ENCODE peak calls at places on chromosome 10, in eight cellular contexts. F is mammary epithelial cell, X is AG04449, H is H7, P is thyroid gland, K is ovary, N is lower lobe of right lung, W is RWPE2. A is an unnamed sample.
A peak's percentile ranks its signal among the peaks of the same experiment; 100 is the strongest.

GRCh38 chr10:26517141-26517890 is 79.2 kb downstream of the APBB1IP start:
- DNase-seq in F (no peak), X (no peak), H (no peak), P (no peak), K (no peak), N (no peak), W (no peak), A (no peak)

GRCh38 chr10:94224656-94225055 is 138.1 kb downstream of the NOC3L start:
- DNase-seq in F (peak; percentile 63), X (no peak), H (no peak), P (no peak), K (no peak), N (no peak), W (no peak), A (no peak)

GRCh38 chr10:9018844-9019173 is 964.3 kb downstream of the GATA3 start:
- DNase-seq in F (no peak), X (no peak), H (no peak), P (no peak), K (no peak), N (no peak), W (no peak), A (no peak)

GRCh38 chr10:121589553-121589952 is 8.7 kb downstream of the FGFR2 start:
- DNase-seq in F (no peak), X (no peak), H (no peak), P (no peak), K (no peak), N (no peak), W (no peak), A (no peak)

GRCh38 chr10:108358912-108359311 is 1194.4 kb upstream of the SORCS1 start:
- DNase-seq in F (peak; percentile 96), X (peak; percentile 76), H (no peak), P (no peak), K (no peak), N (no peak), W (peak; percentile 66), A (peak; percentile 61)

GRCh38 chr10:47403401-47404318 is 19.6 kb upstream of the ZNF488 start:
- DNase-seq in F (no peak), X (no peak), H (no peak), P (no peak), K (no peak), N (no peak), W (no peak), A (no peak)

GRCh38 chr10:29392376-29393021 is 103.6 kb downstream of the LYZL1 start:
- DNase-seq in F (peak; percentile 19), X (no peak), H (peak; percentile 63), P (peak; percentile 38), K (no peak), N (no peak), W (no peak), A (peak; percentile 37)

GRCh38 chr10:43075612-43076003 is 1.3 kb upstream of the RET start:
- DNase-seq in F (peak; percentile 14), X (no peak), H (peak; percentile 87), P (no peak), K (no peak), N (no peak), W (no peak), A (no peak)

GRCh38 chr10:47046321-47047126 is 135.3 kb downstream of the PTPN20 start:
- DNase-seq in F (no peak), X (no peak), H (peak; percentile 27), P (peak; percentile 1), K (no peak), N (peak; percentile 33), W (no peak), A (no peak)

GRCh38 chr10:94088926-94089381 is 95.2 kb downstream of the PLCE1 start:
- DNase-seq in F (no peak), X (no peak), H (no peak), P (peak; percentile 52), K (no peak), N (no peak), W (no peak), A (no peak)

GRCh38 chr10:70801854-70802253 is 13.9 kb upstream of the SGPL1 start:
- DNase-seq in F (no peak), X (no peak), H (no peak), P (no peak), K (no peak), N (no peak), W (no peak), A (no peak)

GRCh38 chr10:43137971-43138756 is at the start of gene CSGALNACT2:
- DNase-seq in F (peak; percentile 85), X (no peak), H (peak; percentile 92), P (peak; percentile 82), K (peak; percentile 91), N (peak; percentile 92), W (peak; percentile 82), A (peak; percentile 92)

GRCh38 chr10:125795111-125795510 is 19.5 kb upstream of the MMP21 start:
- DNase-seq in F (no peak), X (no peak), H (no peak), P (no peak), K (no peak), N (no peak), W (no peak), A (no peak)

GRCh38 chr10:131977323-131978096 is 4.2 kb downstream of the BNIP3 start:
- DNase-seq in F (no peak), X (no peak), H (no peak), P (no peak), K (no peak), N (no peak), W (no peak), A (no peak)

GRCh38 chr10:133337079-133337725 is 506 bp upstream of the CALY start:
- DNase-seq in F (no peak), X (no peak), H (no peak), P (no peak), K (no peak), N (no peak), W (no peak), A (no peak)
- H3K4me3 ChIP-seq in F (no peak overlapping the region), X (no peak overlapping the region), H (no peak overlapping the region), P (no peak overlapping the region), K (no peak overlapping the region), N (no peak overlapping the region), W (no peak overlapping the region), A (no peak overlapping the region)

DNA sequence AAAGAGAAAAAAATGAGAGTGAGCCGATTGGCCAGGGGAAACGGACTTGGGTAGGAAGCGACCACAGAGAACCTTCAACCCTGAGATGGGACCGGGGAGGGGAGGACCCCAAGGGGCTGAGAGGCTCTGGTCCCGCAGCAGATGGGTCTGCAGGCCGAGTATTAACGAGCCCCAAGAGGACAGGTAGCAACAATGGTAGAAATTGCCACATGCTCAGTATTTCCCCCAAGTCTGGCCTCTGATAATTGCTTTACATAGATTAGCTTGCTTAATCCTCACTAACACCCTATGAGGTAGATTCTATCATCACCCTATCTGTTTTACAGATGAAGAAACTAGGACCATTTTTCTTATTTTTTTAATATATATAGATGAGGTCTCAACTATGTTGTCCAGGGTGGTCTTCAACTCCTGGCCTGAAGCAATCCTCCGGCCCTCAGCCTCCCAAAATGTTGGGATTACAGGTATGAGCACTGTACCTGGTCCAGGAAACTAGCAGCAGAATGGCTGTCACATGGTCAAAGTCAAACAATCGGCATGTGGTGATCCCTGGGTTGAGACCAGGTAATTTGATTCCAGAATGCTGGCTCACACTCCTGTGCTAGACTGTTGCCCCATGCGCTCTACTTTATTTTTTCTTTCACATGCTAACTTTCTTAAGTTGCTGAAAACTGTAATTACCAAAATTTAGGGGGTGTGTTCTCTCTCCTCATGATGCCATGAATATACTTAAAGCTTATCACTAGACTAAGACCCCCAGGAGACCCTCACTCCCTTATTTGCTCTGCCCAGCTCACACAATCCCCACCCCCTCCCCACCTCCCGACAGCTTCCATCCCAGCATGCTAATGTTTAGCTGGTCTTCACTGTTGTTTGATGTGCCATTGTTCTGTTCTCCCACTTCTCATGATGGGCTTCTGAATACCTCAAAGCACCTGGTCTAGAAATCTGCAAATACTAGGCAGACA is 67.9 kb upstream of the AFAP1L2 start:
- DNase-seq in F (no peak), X (no peak), H (peak; percentile 52), P (no peak), K (no peak), N (no peak), W (no peak), A (no peak)
- H3K4me3 ChIP-seq in F (no peak overlapping the region), X (no peak overlapping the region), H (no peak overlapping the region), P (no peak overlapping the region), K (no peak overlapping the region), N (no peak overlapping the region), W (no peak overlapping the region), A (no peak overlapping the region)

GRCh38 chr10:12388671-12389070 is 39.3 kb downstream of the CAMK1D start:
- DNase-seq in F (no peak), X (no peak), H (no peak), P (no peak), K (no peak), N (no peak), W (no peak), A (no peak)
- H3K4me3 ChIP-seq in F (no peak overlapping the region), X (no peak overlapping the region), H (no peak overlapping the region), P (no peak overlapping the region), K (no peak overlapping the region), N (no peak overlapping the region), W (no peak overlapping the region), A (no peak overlapping the region)

DNA sequence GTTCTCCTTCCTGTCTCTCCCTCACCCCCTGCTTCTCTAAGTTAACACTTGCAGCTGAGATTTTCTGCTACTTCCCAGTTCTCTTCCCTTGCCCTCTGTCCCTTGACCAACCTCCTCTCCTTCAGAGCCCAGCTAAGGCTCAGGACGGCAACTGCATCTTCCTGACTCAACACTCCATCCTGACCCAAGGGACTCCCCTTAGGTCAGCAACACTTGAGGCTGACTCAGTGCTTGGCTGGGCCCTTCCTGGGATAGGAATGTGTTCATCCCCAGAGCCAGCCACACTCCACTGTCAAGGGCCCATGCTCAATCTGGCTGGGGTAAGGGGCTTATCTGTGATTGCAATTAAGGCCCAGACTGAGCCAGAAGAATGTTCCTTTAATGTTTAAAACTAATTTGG is 3.4 kb downstream of the CALHM2 start:
- DNase-seq in F (peak; percentile 73), X (peak; percentile 47), H (no peak), P (no peak), K (peak; percentile 64), N (peak; percentile 39), W (no peak), A (no peak)
- H3K4me3 ChIP-seq in F (no peak overlapping the region), X (no peak overlapping the region), H (no peak overlapping the region), P (no peak overlapping the region), K (peak overlapping the region; percentile 69), N (peak overlapping the region; percentile 32), W (no peak overlapping the region), A (no peak overlapping the region)

DNA sequence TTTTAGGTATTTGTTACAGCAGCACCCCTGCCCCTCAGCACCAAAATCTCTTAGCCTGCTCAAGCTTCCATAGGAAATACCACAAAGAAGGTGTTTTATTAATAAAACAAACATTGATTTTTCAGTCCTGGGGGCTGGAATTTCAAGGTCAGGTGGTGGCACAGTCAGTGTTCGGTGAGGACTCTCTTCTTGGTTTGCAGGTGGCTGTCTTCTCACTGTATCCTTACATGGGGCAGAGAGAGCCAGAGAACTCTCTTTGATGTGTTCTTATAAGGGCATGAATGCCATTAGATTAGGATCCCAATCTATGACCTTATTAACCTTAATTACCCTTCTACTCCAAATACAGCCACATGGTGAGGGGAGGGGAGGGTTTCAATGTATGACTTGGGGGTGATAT is 112.3 kb upstream of the PFKP start:
- DNase-seq in F (no peak), X (no peak), H (no peak), P (no peak), K (no peak), N (no peak), W (no peak), A (no peak)
- H3K4me3 ChIP-seq in F (no peak overlapping the region), X (no peak overlapping the region), H (no peak overlapping the region), P (no peak overlapping the region), K (no peak overlapping the region), N (no peak overlapping the region), W (no peak overlapping the region), A (no peak overlapping the region)